ENCODE peak calls at places on chromosomes 16 and 17, in seven cellular contexts. V is AG04450, R is mesothelial cell of epicardium, B is NCI-H1105, K is G401, X is AG04449, E is K562. I is an unnamed sample.

GRCh38 chr17:66577041-66577440 is 257.9 kb upstream of the CACNG5 start:
- DNase-seq in R (no peak), B (no peak), V (no peak), X (no peak), K (no peak), E (no peak), I (no peak)

GRCh38 chr16:25256821-25257503 is 683 bp downstream of the ZKSCAN2 start:
- DNase-seq in B (peak), E (peak), V (no peak), K (peak), X (no peak), R (peak), I (no peak)

GRCh38 chr17:82394296-82394695 is 22.7 kb downstream of the UTS2R start:
- DNase-seq in B (no peak), K (no peak), V (no peak), X (no peak), E (no peak), R (no peak), I (no peak)

GRCh38 chr16:13098536-13098935 is 197.1 kb downstream of the SHISA9 start:
- DNase-seq in B (no peak), E (no peak), V (no peak), R (no peak), X (no peak), K (no peak), I (no peak)

GRCh38 chr16:81429045-81429521 is 15.5 kb upstream of the CMIP start:
- DNase-seq in B (no peak), K (peak), X (no peak), R (no peak), V (no peak), E (peak), I (no peak)

GRCh38 chr16:4529085-4530060 is 9.2 kb downstream of the CDIP1 start:
- DNase-seq in R (no peak), K (peak), X (no peak), B (no peak), V (peak), E (no peak), I (no peak)

GRCh38 chr17:38705803-38706624 is 941 bp downstream of the MLLT6 start:
- DNase-seq in B (peak), X (no peak), E (peak), R (no peak), V (no peak), K (peak), I (no peak)

GRCh38 chr17:72381597-72382397 is 261.0 kb downstream of the SOX9 start:
- DNase-seq in B (peak), E (no peak), V (no peak), K (no peak), R (no peak), X (no peak), I (no peak)

GRCh38 chr17:6327007-6327406 is 107.9 kb downstream of the AIPL1 start:
- DNase-seq in R (no peak), B (no peak), V (no peak), K (no peak), E (peak), X (no peak), I (no peak)